ENCODE peak calls at places on chromosomes 1 and 21, in four cellular contexts. One of them, this sample, is unnamed.

GRCh38 chr1:232686346-232686745 is 56.4 kb upstream of the SIPA1L2 start:
- DNase-seq in PC-3: no peak
- DNase-seq in AG04450: no peak
- DNase-seq in tibial artery: no peak
- DNase-seq in this sample: no peak

GRCh38 chr21:42790520-42790919 is 88.8 kb downstream of the WDR4 start:
- DNase-seq in PC-3: no peak
- DNase-seq in tibial artery: no peak
- DNase-seq in AG04450: no peak
- DNase-seq in this sample: no peak

GRCh38 chr1:205645494-205645893 is 13.7 kb upstream of the ELK4 start:
- DNase-seq in tibial artery: no peak
- DNase-seq in PC-3: no peak
- DNase-seq in AG04450: no peak
- DNase-seq in this sample: no peak

GRCh38 chr21:42356680-42357079 is 5.9 kb upstream of the TFF2 start:
- DNase-seq in tibial artery: no peak
- DNase-seq in PC-3: no peak
- DNase-seq in AG04450: no peak
- DNase-seq in this sample: no peak

GRCh38 chr1:54464477-54465146 is 58.4 kb upstream of the SSBP3 start:
- DNase-seq in AG04450: no peak
- DNase-seq in PC-3: no peak
- DNase-seq in tibial artery: no peak
- DNase-seq in this sample: no peak

GRCh38 chr1:1157914-1158710 is 15.6 kb upstream of the TTLL10 start:
- DNase-seq in PC-3: peak; percentile 65
- DNase-seq in tibial artery: no peak
- DNase-seq in AG04450: no peak
- DNase-seq in this sample: peak; percentile 74

GRCh38 chr21:45990741-45991605 is 9.4 kb downstream of the COL6A1 start:
- DNase-seq in tibial artery: no peak
- DNase-seq in PC-3: no peak
- DNase-seq in AG04450: no peak
- DNase-seq in this sample: no peak

GRCh38 chr21:33039542-33039941 is 13.8 kb downstream of the OLIG2 start:
- DNase-seq in PC-3: no peak
- DNase-seq in tibial artery: no peak
- DNase-seq in AG04450: no peak
- DNase-seq in this sample: peak; percentile 83

GRCh38 chr1:147892731-147893214 is 9.8 kb upstream of the GJA8 start:
- DNase-seq in tibial artery: no peak
- DNase-seq in PC-3: peak; percentile 88
- DNase-seq in AG04450: peak; percentile 24
- DNase-seq in this sample: no peak

GRCh38 chr1:208208132-208208487 is 36.1 kb downstream of the PLXNA2 start:
- DNase-seq in AG04450: no peak
- DNase-seq in PC-3: no peak
- DNase-seq in tibial artery: no peak
- DNase-seq in this sample: no peak

GRCh38 chr1:230261918-230262650 is 164.0 kb downstream of the PGBD5 start:
- DNase-seq in PC-3: no peak
- DNase-seq in AG04450: no peak
- DNase-seq in tibial artery: peak; percentile 48
- DNase-seq in this sample: no peak

GRCh38 chr1:204672482-204673216 is 12.9 kb downstream of the LRRN2 start:
- DNase-seq in tibial artery: peak; percentile 32
- DNase-seq in PC-3: no peak
- DNase-seq in AG04450: no peak
- DNase-seq in this sample: no peak

GRCh38 chr1:3636531-3636930 is 11.7 kb downstream of the TPRG1L start:
- DNase-seq in PC-3: no peak
- DNase-seq in tibial artery: no peak
- DNase-seq in AG04450: no peak
- DNase-seq in this sample: no peak

GRCh38 chr21:36461277-36461917 is 18.5 kb downstream of the CLDN14 start:
- DNase-seq in tibial artery: no peak
- DNase-seq in PC-3: no peak
- DNase-seq in AG04450: no peak
- DNase-seq in this sample: no peak

GRCh38 chr1:227317541-227318002 is 720 bp downstream of the CDC42BPA start:
- DNase-seq in tibial artery: peak; percentile 71
- DNase-seq in AG04450: no peak
- DNase-seq in PC-3: peak; percentile 80
- DNase-seq in this sample: peak; percentile 56

GRCh38 chr21:36079010-36079649 is 9.3 kb downstream of the CBR1 start:
- DNase-seq in AG04450: no peak
- DNase-seq in PC-3: no peak
- DNase-seq in tibial artery: no peak
- DNase-seq in this sample: no peak

GRCh38 chr1:165383067-165383466 is 26.6 kb upstream of the LMX1A start:
- DNase-seq in AG04450: no peak
- DNase-seq in tibial artery: peak; percentile 88
- DNase-seq in PC-3: peak; percentile 70
- DNase-seq in this sample: peak; percentile 63

GRCh38 chr1:45016767-45017166 is 4.7 kb downstream of the UROD start:
- DNase-seq in PC-3: no peak
- DNase-seq in tibial artery: no peak
- DNase-seq in AG04450: no peak
- DNase-seq in this sample: no peak

GRCh38 chr1:75423616-75424015 is 187.3 kb downstream of the SLC44A5 start:
- DNase-seq in tibial artery: no peak
- DNase-seq in PC-3: peak; percentile 3
- DNase-seq in AG04450: no peak
- DNase-seq in this sample: no peak

GRCh38 chr1:203713125-203713524 is 51.9 kb upstream of the LAX1 start:
- DNase-seq in tibial artery: no peak
- DNase-seq in AG04450: no peak
- DNase-seq in PC-3: no peak
- DNase-seq in this sample: no peak

GRCh38 chr1:43448955-43449707 is 4.6 kb downstream of the HYI start:
- DNase-seq in PC-3: no peak
- DNase-seq in tibial artery: no peak
- DNase-seq in AG04450: no peak
- DNase-seq in this sample: no peak

GRCh38 chr1:168803696-168804510 is 74.9 kb upstream of the DPT start:
- DNase-seq in AG04450: no peak
- DNase-seq in PC-3: no peak
- DNase-seq in tibial artery: no peak
- DNase-seq in this sample: peak; percentile 4

GRCh38 chr1:64692911-64693310 is 52.0 kb upstream of the RAVER2 start:
- DNase-seq in tibial artery: no peak
- DNase-seq in AG04450: no peak
- DNase-seq in PC-3: no peak
- DNase-seq in this sample: no peak

GRCh38 chr1:7373251-7373650 is 397.8 kb upstream of the VAMP3 start:
- DNase-seq in AG04450: no peak
- DNase-seq in tibial artery: peak; percentile 40
- DNase-seq in PC-3: no peak
- DNase-seq in this sample: no peak

GRCh38 chr1:184471686-184472085 is 84.9 kb downstream of the C1orf21 start:
- DNase-seq in PC-3: no peak
- DNase-seq in AG04450: no peak
- DNase-seq in tibial artery: no peak
- DNase-seq in this sample: no peak

GRCh38 chr1:148296511-148296910 is 144.4 kb upstream of the NBPF11 start:
- DNase-seq in PC-3: peak; percentile 64
- DNase-seq in tibial artery: no peak
- DNase-seq in AG04450: no peak
- DNase-seq in this sample: no peak

GRCh38 chr21:41167348-41168342 is at the start of gene BACE2:
- DNase-seq in AG04450: peak; percentile 21
- DNase-seq in tibial artery: peak; percentile 93
- DNase-seq in PC-3: peak; percentile 74
- DNase-seq in this sample: peak; percentile 42

GRCh38 chr1:34768856-34769255 is 9.3 kb downstream of the GJB4 start:
- DNase-seq in AG04450: no peak
- DNase-seq in tibial artery: no peak
- DNase-seq in PC-3: peak; percentile 23
- DNase-seq in this sample: no peak

GRCh38 chr1:158654570-158654969 is 31.9 kb downstream of the SPTA1 start:
- DNase-seq in AG04450: no peak
- DNase-seq in tibial artery: no peak
- DNase-seq in PC-3: no peak
- DNase-seq in this sample: no peak

GRCh38 chr1:191320062-191320461 is 838.2 kb upstream of the RGS18 start:
- DNase-seq in PC-3: no peak
- DNase-seq in tibial artery: no peak
- DNase-seq in AG04450: no peak
- DNase-seq in this sample: no peak

GRCh38 chr1:226529891-226530290 is 18.7 kb upstream of the STUM start:
- DNase-seq in AG04450: no peak
- DNase-seq in PC-3: no peak
- DNase-seq in tibial artery: no peak
- DNase-seq in this sample: no peak

GRCh38 chr1:169103443-169103842 is 3.0 kb upstream of the ATP1B1 start:
- DNase-seq in AG04450: no peak
- DNase-seq in tibial artery: no peak
- DNase-seq in PC-3: no peak
- DNase-seq in this sample: no peak

GRCh38 chr21:38323721-38324591 is 67.2 kb downstream of the KCNJ15 start:
- DNase-seq in PC-3: peak; percentile 95
- DNase-seq in tibial artery: no peak
- DNase-seq in AG04450: peak; percentile 73
- DNase-seq in this sample: no peak

GRCh38 chr1:59397459-59397858 is 100.6 kb downstream of the FGGY start:
- DNase-seq in AG04450: no peak
- DNase-seq in tibial artery: no peak
- DNase-seq in PC-3: no peak
- DNase-seq in this sample: no peak

GRCh38 chr1:93109578-93109977 is 30.5 kb downstream of the MTF2 start:
- DNase-seq in AG04450: no peak
- DNase-seq in PC-3: no peak
- DNase-seq in tibial artery: no peak
- DNase-seq in this sample: no peak
- H3K27ac ChIP-seq in AG04450: no peak overlapping the region
- H3K27ac ChIP-seq in PC-3: no peak overlapping the region
- H3K27ac ChIP-seq in tibial artery: no peak overlapping the region
- H3K27ac ChIP-seq in this sample: no peak overlapping the region

DNA sequence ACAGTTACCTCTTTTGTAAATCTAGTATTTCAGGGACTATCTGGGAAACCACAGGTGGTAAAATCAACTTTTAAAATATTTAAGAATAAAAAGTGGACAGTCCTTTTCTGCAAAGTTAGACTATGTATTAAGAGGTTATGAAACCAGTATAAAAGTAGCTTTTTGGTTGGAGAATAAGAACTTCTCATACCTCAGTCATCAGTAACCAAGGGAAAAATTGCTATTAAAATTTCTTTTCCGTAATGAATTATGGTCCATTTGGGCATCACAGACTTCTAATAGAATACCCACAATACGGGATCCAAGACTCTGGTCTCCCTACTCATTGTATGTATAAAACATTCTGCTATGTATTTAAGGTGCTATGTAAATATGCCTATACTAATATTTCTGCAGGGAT is 51.9 kb downstream of the ABL2 start:
- DNase-seq in tibial artery: no peak
- DNase-seq in AG04450: no peak
- DNase-seq in PC-3: no peak
- DNase-seq in this sample: no peak
- H3K27ac ChIP-seq in tibial artery: peak overlapping the region; percentile 59
- H3K27ac ChIP-seq in AG04450: no peak overlapping the region
- H3K27ac ChIP-seq in PC-3: no peak overlapping the region
- H3K27ac ChIP-seq in this sample: no peak overlapping the region

GRCh38 chr1:20999525-21000244 is 177.0 kb downstream of the EIF4G3 start:
- DNase-seq in AG04450: no peak
- DNase-seq in tibial artery: no peak
- DNase-seq in PC-3: no peak
- DNase-seq in this sample: no peak
- H3K27ac ChIP-seq in AG04450: no peak overlapping the region
- H3K27ac ChIP-seq in tibial artery: no peak overlapping the region
- H3K27ac ChIP-seq in PC-3: no peak overlapping the region
- H3K27ac ChIP-seq in this sample: no peak overlapping the region

GRCh38 chr1:91234181-91234580 is 170.5 kb downstream of the HFM1 start:
- DNase-seq in PC-3: no peak
- DNase-seq in AG04450: no peak
- DNase-seq in tibial artery: no peak
- DNase-seq in this sample: no peak
- H3K27ac ChIP-seq in PC-3: no peak overlapping the region
- H3K27ac ChIP-seq in AG04450: no peak overlapping the region
- H3K27ac ChIP-seq in tibial artery: no peak overlapping the region
- H3K27ac ChIP-seq in this sample: no peak overlapping the region

DNA sequence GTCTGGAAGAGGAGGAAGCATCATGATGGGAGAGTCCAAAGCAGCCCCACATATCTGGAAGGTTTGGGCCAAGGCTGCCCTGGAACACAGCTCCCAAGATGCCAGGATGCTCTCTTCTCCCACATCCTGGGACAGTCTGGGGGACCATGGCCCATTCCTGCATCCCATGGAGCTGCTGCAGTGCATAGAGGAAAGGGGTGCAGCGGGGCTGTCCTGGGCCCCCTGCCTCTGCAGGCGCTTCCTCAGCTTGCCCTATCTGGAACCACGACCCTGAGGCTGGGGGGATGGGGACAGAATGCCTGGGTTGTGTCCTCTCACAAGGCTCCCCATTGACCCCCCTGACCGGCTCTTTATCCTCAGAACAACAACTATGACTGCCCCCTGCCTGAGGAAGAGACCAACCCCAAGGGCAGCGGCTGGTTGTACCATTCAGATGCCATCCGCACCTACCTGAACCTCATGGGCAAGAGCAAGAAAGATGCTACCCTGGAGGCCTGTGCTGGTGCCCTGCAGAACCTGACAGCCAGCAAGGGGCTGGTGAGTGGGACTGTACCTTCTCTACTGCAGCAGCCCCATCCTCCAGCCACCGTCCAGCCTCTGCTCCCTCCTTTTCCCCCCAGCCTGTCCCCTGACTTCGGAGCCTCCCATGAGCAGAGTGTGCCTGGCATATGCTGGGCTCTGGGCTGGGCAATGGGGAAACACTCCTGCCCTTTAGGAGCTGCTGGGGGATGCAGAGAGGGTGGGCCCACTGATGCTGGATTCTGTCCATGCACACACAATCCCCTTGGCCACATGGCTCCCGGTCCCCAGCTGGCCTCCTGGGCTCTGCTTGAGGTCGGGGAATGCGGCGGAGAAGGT is 39.6 kb downstream of the PKP1 start:
- DNase-seq in PC-3: no peak
- DNase-seq in AG04450: no peak
- DNase-seq in tibial artery: no peak
- DNase-seq in this sample: no peak
- H3K27ac ChIP-seq in PC-3: no peak overlapping the region
- H3K27ac ChIP-seq in AG04450: no peak overlapping the region
- H3K27ac ChIP-seq in tibial artery: no peak overlapping the region
- H3K27ac ChIP-seq in this sample: no peak overlapping the region